ENCODE peak calls at places on chromosomes 4 and X, in six cellular contexts. One of them, this sample, is unnamed.

GRCh38 chr4:20825493-20825892 is 125.2 kb downstream of the PACRGL start:
- DNase-seq in AG09309: no peak
- DNase-seq in GM12864: no peak
- DNase-seq in endothelial cell of umbilical vein: no peak
- DNase-seq in ACHN: no peak
- DNase-seq in stimulated activated CD4-positive, alpha-beta T cell treated with anti-CD3 and anti-CD28 coated beads, Interleukin-15, amount 100 ng/mL, for 24 hours: no peak
- DNase-seq in this sample: no peak

GRCh38 chr4:27398911-27399310 is 538.3 kb downstream of the STIM2 start:
- DNase-seq in endothelial cell of umbilical vein: no peak
- DNase-seq in GM12864: no peak
- DNase-seq in AG09309: no peak
- DNase-seq in stimulated activated CD4-positive, alpha-beta T cell treated with anti-CD3 and anti-CD28 coated beads, Interleukin-15, amount 100 ng/mL, for 24 hours: no peak
- DNase-seq in ACHN: no peak
- DNase-seq in this sample: no peak

GRCh38 chr4:3655485-3656429 is 110.4 kb upstream of the ADRA2C start:
- DNase-seq in AG09309: no peak
- DNase-seq in stimulated activated CD4-positive, alpha-beta T cell treated with anti-CD3 and anti-CD28 coated beads, Interleukin-15, amount 100 ng/mL, for 24 hours: no peak
- DNase-seq in ACHN: no peak
- DNase-seq in GM12864: no peak
- DNase-seq in endothelial cell of umbilical vein: no peak
- DNase-seq in this sample: no peak

GRCh38 chrX:650274-650673 is 19.7 kb downstream of the SHOX start:
- DNase-seq in ACHN: no peak
- DNase-seq in AG09309: no peak
- DNase-seq in stimulated activated CD4-positive, alpha-beta T cell treated with anti-CD3 and anti-CD28 coated beads, Interleukin-15, amount 100 ng/mL, for 24 hours: no peak
- DNase-seq in endothelial cell of umbilical vein: no peak
- DNase-seq in GM12864: no peak
- DNase-seq in this sample: no peak

GRCh38 chr4:16079046-16079445 is 4.8 kb downstream of the PROM1 start:
- DNase-seq in GM12864: peak
- DNase-seq in AG09309: no peak
- DNase-seq in ACHN: no peak
- DNase-seq in stimulated activated CD4-positive, alpha-beta T cell treated with anti-CD3 and anti-CD28 coated beads, Interleukin-15, amount 100 ng/mL, for 24 hours: no peak
- DNase-seq in endothelial cell of umbilical vein: no peak
- DNase-seq in this sample: no peak

GRCh38 chr4:75821966-75822365 is 80.3 kb downstream of the PPEF2 start:
- DNase-seq in GM12864: no peak
- DNase-seq in AG09309: no peak
- DNase-seq in stimulated activated CD4-positive, alpha-beta T cell treated with anti-CD3 and anti-CD28 coated beads, Interleukin-15, amount 100 ng/mL, for 24 hours: no peak
- DNase-seq in endothelial cell of umbilical vein: no peak
- DNase-seq in ACHN: no peak
- DNase-seq in this sample: no peak

GRCh38 chrX:128310912-128311311 is 258.7 kb upstream of the ACTRT1 start:
- DNase-seq in ACHN: no peak
- DNase-seq in AG09309: no peak
- DNase-seq in endothelial cell of umbilical vein: no peak
- DNase-seq in stimulated activated CD4-positive, alpha-beta T cell treated with anti-CD3 and anti-CD28 coated beads, Interleukin-15, amount 100 ng/mL, for 24 hours: no peak
- DNase-seq in GM12864: no peak
- DNase-seq in this sample: no peak

GRCh38 chr4:109574443-109574850 is 14.4 kb downstream of the MCUB start:
- DNase-seq in endothelial cell of umbilical vein: peak
- DNase-seq in GM12864: no peak
- DNase-seq in stimulated activated CD4-positive, alpha-beta T cell treated with anti-CD3 and anti-CD28 coated beads, Interleukin-15, amount 100 ng/mL, for 24 hours: no peak
- DNase-seq in ACHN: peak
- DNase-seq in AG09309: no peak
- DNase-seq in this sample: peak

GRCh38 chr4:10746371-10747143 is 62.0 kb upstream of the CLNK start:
- DNase-seq in endothelial cell of umbilical vein: no peak
- DNase-seq in GM12864: no peak
- DNase-seq in ACHN: no peak
- DNase-seq in stimulated activated CD4-positive, alpha-beta T cell treated with anti-CD3 and anti-CD28 coated beads, Interleukin-15, amount 100 ng/mL, for 24 hours: no peak
- DNase-seq in AG09309: no peak
- DNase-seq in this sample: no peak

GRCh38 chr4:127730142-127730913 is at the start of gene SLC25A31:
- DNase-seq in AG09309: no peak
- DNase-seq in endothelial cell of umbilical vein: no peak
- DNase-seq in ACHN: no peak
- DNase-seq in stimulated activated CD4-positive, alpha-beta T cell treated with anti-CD3 and anti-CD28 coated beads, Interleukin-15, amount 100 ng/mL, for 24 hours: no peak
- DNase-seq in GM12864: no peak
- DNase-seq in this sample: no peak

GRCh38 chrX:54473993-54474859 is 21.8 kb downstream of the FGD1 start:
- DNase-seq in stimulated activated CD4-positive, alpha-beta T cell treated with anti-CD3 and anti-CD28 coated beads, Interleukin-15, amount 100 ng/mL, for 24 hours: no peak
- DNase-seq in AG09309: no peak
- DNase-seq in ACHN: peak
- DNase-seq in GM12864: no peak
- DNase-seq in endothelial cell of umbilical vein: no peak
- DNase-seq in this sample: peak

GRCh38 chr4:122602277-122603142 is 18.4 kb downstream of the IL21 start:
- DNase-seq in endothelial cell of umbilical vein: peak
- DNase-seq in stimulated activated CD4-positive, alpha-beta T cell treated with anti-CD3 and anti-CD28 coated beads, Interleukin-15, amount 100 ng/mL, for 24 hours: peak
- DNase-seq in ACHN: peak
- DNase-seq in GM12864: peak
- DNase-seq in AG09309: peak
- DNase-seq in this sample: peak

GRCh38 chr4:24989327-24989726 is 41.4 kb downstream of the LGI2 start:
- DNase-seq in GM12864: no peak
- DNase-seq in endothelial cell of umbilical vein: no peak
- DNase-seq in stimulated activated CD4-positive, alpha-beta T cell treated with anti-CD3 and anti-CD28 coated beads, Interleukin-15, amount 100 ng/mL, for 24 hours: no peak
- DNase-seq in ACHN: no peak
- DNase-seq in AG09309: no peak
- DNase-seq in this sample: peak

GRCh38 chrX:11968991-11969390 is 169.3 kb upstream of the FRMPD4 start:
- DNase-seq in GM12864: no peak
- DNase-seq in stimulated activated CD4-positive, alpha-beta T cell treated with anti-CD3 and anti-CD28 coated beads, Interleukin-15, amount 100 ng/mL, for 24 hours: no peak
- DNase-seq in AG09309: no peak
- DNase-seq in endothelial cell of umbilical vein: no peak
- DNase-seq in ACHN: no peak
- DNase-seq in this sample: no peak

GRCh38 chr4:74962584-74962983 is 29.7 kb downstream of the PARM1 start:
- DNase-seq in endothelial cell of umbilical vein: no peak
- DNase-seq in AG09309: no peak
- DNase-seq in stimulated activated CD4-positive, alpha-beta T cell treated with anti-CD3 and anti-CD28 coated beads, Interleukin-15, amount 100 ng/mL, for 24 hours: no peak
- DNase-seq in GM12864: no peak
- DNase-seq in ACHN: no peak
- DNase-seq in this sample: no peak